ENCODE peak calls at places on chromosome 15, in ten cellular contexts. One of them, this sample, is unnamed.

GRCh38 chr15:48630245-48630644 is 15.3 kb downstream of the FBN1 start:
- DNase-seq in lower lobe of right lung: no peak
- DNase-seq in left lung: no peak
- DNase-seq in gastrocnemius medialis: no peak
- DNase-seq in cardiac muscle cell: no peak
- DNase-seq in fibroblast of lung: no peak
- DNase-seq in BE2C: no peak
- DNase-seq in upper lobe of right lung: no peak
- DNase-seq in GM12878: no peak
- DNase-seq in esophagus muscularis mucosa: no peak
- DNase-seq in this sample: no peak

GRCh38 chr15:79035814-79036213 is 54.8 kb downstream of the RASGRF1 start:
- DNase-seq in fibroblast of lung: no peak
- DNase-seq in gastrocnemius medialis: no peak
- DNase-seq in esophagus muscularis mucosa: no peak
- DNase-seq in lower lobe of right lung: no peak
- DNase-seq in GM12878: no peak
- DNase-seq in left lung: no peak
- DNase-seq in cardiac muscle cell: no peak
- DNase-seq in BE2C: no peak
- DNase-seq in upper lobe of right lung: no peak
- DNase-seq in this sample: no peak

GRCh38 chr15:72306211-72306785 is 13.7 kb downstream of the CELF6 start:
- DNase-seq in fibroblast of lung: peak; percentile 40
- DNase-seq in esophagus muscularis mucosa: no peak
- DNase-seq in left lung: no peak
- DNase-seq in BE2C: no peak
- DNase-seq in lower lobe of right lung: no peak
- DNase-seq in gastrocnemius medialis: no peak
- DNase-seq in upper lobe of right lung: no peak
- DNase-seq in GM12878: no peak
- DNase-seq in cardiac muscle cell: no peak
- DNase-seq in this sample: no peak

GRCh38 chr15:36777941-36778340 is 198.5 kb downstream of the CDIN1 start:
- DNase-seq in left lung: no peak
- DNase-seq in fibroblast of lung: peak; percentile 31
- DNase-seq in esophagus muscularis mucosa: no peak
- DNase-seq in upper lobe of right lung: no peak
- DNase-seq in GM12878: no peak
- DNase-seq in cardiac muscle cell: no peak
- DNase-seq in gastrocnemius medialis: no peak
- DNase-seq in lower lobe of right lung: no peak
- DNase-seq in BE2C: no peak
- DNase-seq in this sample: no peak

GRCh38 chr15:63056843-63057242 is 14.3 kb downstream of the TPM1 start:
- DNase-seq in left lung: no peak
- DNase-seq in gastrocnemius medialis: no peak
- DNase-seq in upper lobe of right lung: no peak
- DNase-seq in fibroblast of lung: peak; percentile 66
- DNase-seq in esophagus muscularis mucosa: no peak
- DNase-seq in GM12878: no peak
- DNase-seq in BE2C: peak; percentile 66
- DNase-seq in cardiac muscle cell: no peak
- DNase-seq in lower lobe of right lung: no peak
- DNase-seq in this sample: no peak

GRCh38 chr15:83282859-83283812 is 1.3 kb downstream of the BNC1 start:
- DNase-seq in upper lobe of right lung: no peak
- DNase-seq in GM12878: no peak
- DNase-seq in BE2C: no peak
- DNase-seq in cardiac muscle cell: peak; percentile 74
- DNase-seq in fibroblast of lung: peak; percentile 64
- DNase-seq in gastrocnemius medialis: no peak
- DNase-seq in left lung: no peak
- DNase-seq in lower lobe of right lung: no peak
- DNase-seq in esophagus muscularis mucosa: peak; percentile 78
- DNase-seq in this sample: peak; percentile 55

GRCh38 chr15:76293361-76293760 is 17.9 kb downstream of the ETFA start:
- DNase-seq in fibroblast of lung: peak; percentile 32
- DNase-seq in cardiac muscle cell: no peak
- DNase-seq in BE2C: no peak
- DNase-seq in lower lobe of right lung: no peak
- DNase-seq in upper lobe of right lung: no peak
- DNase-seq in left lung: no peak
- DNase-seq in GM12878: no peak
- DNase-seq in esophagus muscularis mucosa: no peak
- DNase-seq in gastrocnemius medialis: no peak
- DNase-seq in this sample: no peak

GRCh38 chr15:81199031-81199779 is 2.5 kb downstream of the IL16 start:
- DNase-seq in upper lobe of right lung: no peak
- DNase-seq in cardiac muscle cell: no peak
- DNase-seq in GM12878: no peak
- DNase-seq in gastrocnemius medialis: no peak
- DNase-seq in BE2C: no peak
- DNase-seq in left lung: no peak
- DNase-seq in lower lobe of right lung: no peak
- DNase-seq in fibroblast of lung: peak; percentile 12
- DNase-seq in esophagus muscularis mucosa: no peak
- DNase-seq in this sample: no peak

GRCh38 chr15:72353266-72353665 is 22.5 kb downstream of the HEXA start:
- DNase-seq in gastrocnemius medialis: no peak
- DNase-seq in cardiac muscle cell: no peak
- DNase-seq in BE2C: no peak
- DNase-seq in esophagus muscularis mucosa: no peak
- DNase-seq in upper lobe of right lung: no peak
- DNase-seq in lower lobe of right lung: no peak
- DNase-seq in left lung: no peak
- DNase-seq in GM12878: no peak
- DNase-seq in fibroblast of lung: peak; percentile 7
- DNase-seq in this sample: no peak

GRCh38 chr15:65952425-65953053 is 83.2 kb downstream of the RAB11A start:
- DNase-seq in fibroblast of lung: peak; percentile 70
- DNase-seq in esophagus muscularis mucosa: no peak
- DNase-seq in BE2C: no peak
- DNase-seq in GM12878: no peak
- DNase-seq in gastrocnemius medialis: no peak
- DNase-seq in upper lobe of right lung: no peak
- DNase-seq in left lung: no peak
- DNase-seq in cardiac muscle cell: peak; percentile 88
- DNase-seq in lower lobe of right lung: no peak
- DNase-seq in this sample: peak; percentile 41
- H3K4me3 ChIP-seq in fibroblast of lung: no peak overlapping the region
- H3K4me3 ChIP-seq in esophagus muscularis mucosa: no peak overlapping the region
- H3K4me3 ChIP-seq in BE2C: no peak overlapping the region
- H3K4me3 ChIP-seq in GM12878: no peak overlapping the region
- H3K4me3 ChIP-seq in gastrocnemius medialis: no peak overlapping the region
- H3K4me3 ChIP-seq in upper lobe of right lung: no peak overlapping the region
- H3K4me3 ChIP-seq in left lung: no peak overlapping the region
- H3K4me3 ChIP-seq in cardiac muscle cell: no peak overlapping the region
- H3K4me3 ChIP-seq in lower lobe of right lung: no peak overlapping the region
- H3K4me3 ChIP-seq in this sample: no peak overlapping the region

GRCh38 chr15:50964075-50964474 is 55.6 kb downstream of the AP4E1 start:
- DNase-seq in gastrocnemius medialis: no peak
- DNase-seq in esophagus muscularis mucosa: no peak
- DNase-seq in BE2C: no peak
- DNase-seq in fibroblast of lung: no peak
- DNase-seq in cardiac muscle cell: no peak
- DNase-seq in GM12878: no peak
- DNase-seq in upper lobe of right lung: no peak
- DNase-seq in lower lobe of right lung: no peak
- DNase-seq in left lung: no peak
- DNase-seq in this sample: no peak
- H3K9me3 ChIP-seq in gastrocnemius medialis: peaks cover 12% of the 10 kb centered on the region
- H3K9me3 ChIP-seq in esophagus muscularis mucosa: peaks cover 32% of the 10 kb centered on the region
- H3K9me3 ChIP-seq in BE2C: no peaks in the 10 kb centered on the region
- H3K9me3 ChIP-seq in fibroblast of lung: no peaks in the 10 kb centered on the region
- H3K9me3 ChIP-seq in cardiac muscle cell: no peaks in the 10 kb centered on the region
- H3K9me3 ChIP-seq in GM12878: peaks cover 13% of the 10 kb centered on the region
- H3K9me3 ChIP-seq in upper lobe of right lung: peaks cover 18% of the 10 kb centered on the region
- H3K9me3 ChIP-seq in lower lobe of right lung: peaks cover 21% of the 10 kb centered on the region
- H3K9me3 ChIP-seq in left lung: peaks cover 52% of the 10 kb centered on the region
- H3K9me3 ChIP-seq in this sample: peaks cover 27% of the 10 kb centered on the region

GRCh38 chr15:52787549-52788098 is 2.5 kb downstream of the ONECUT1 start:
- DNase-seq in gastrocnemius medialis: no peak
- DNase-seq in fibroblast of lung: no peak
- DNase-seq in GM12878: no peak
- DNase-seq in left lung: no peak
- DNase-seq in BE2C: no peak
- DNase-seq in cardiac muscle cell: no peak
- DNase-seq in lower lobe of right lung: no peak
- DNase-seq in esophagus muscularis mucosa: no peak
- DNase-seq in upper lobe of right lung: no peak
- DNase-seq in this sample: no peak

GRCh38 chr15:52784799-52785671 is 5.1 kb downstream of the ONECUT1 start:
- DNase-seq in left lung: no peak
- DNase-seq in lower lobe of right lung: peak; percentile 32
- DNase-seq in esophagus muscularis mucosa: no peak
- DNase-seq in upper lobe of right lung: no peak
- DNase-seq in gastrocnemius medialis: no peak
- DNase-seq in cardiac muscle cell: no peak
- DNase-seq in BE2C: no peak
- DNase-seq in GM12878: no peak
- DNase-seq in fibroblast of lung: no peak
- DNase-seq in this sample: no peak

GRCh38 chr15:52785672-52786406 is 4.3 kb downstream of the ONECUT1 start:
- DNase-seq in lower lobe of right lung: no peak
- DNase-seq in gastrocnemius medialis: no peak
- DNase-seq in upper lobe of right lung: no peak
- DNase-seq in BE2C: no peak
- DNase-seq in GM12878: no peak
- DNase-seq in cardiac muscle cell: no peak
- DNase-seq in esophagus muscularis mucosa: no peak
- DNase-seq in left lung: no peak
- DNase-seq in fibroblast of lung: no peak
- DNase-seq in this sample: no peak

GRCh38 chr15:52787123-52787503 is 3.0 kb downstream of the ONECUT1 start:
- DNase-seq in gastrocnemius medialis: no peak
- DNase-seq in lower lobe of right lung: peak; percentile 35
- DNase-seq in left lung: no peak
- DNase-seq in GM12878: no peak
- DNase-seq in fibroblast of lung: no peak
- DNase-seq in upper lobe of right lung: no peak
- DNase-seq in BE2C: no peak
- DNase-seq in cardiac muscle cell: peak; percentile 35
- DNase-seq in esophagus muscularis mucosa: no peak
- DNase-seq in this sample: no peak

DNA sequence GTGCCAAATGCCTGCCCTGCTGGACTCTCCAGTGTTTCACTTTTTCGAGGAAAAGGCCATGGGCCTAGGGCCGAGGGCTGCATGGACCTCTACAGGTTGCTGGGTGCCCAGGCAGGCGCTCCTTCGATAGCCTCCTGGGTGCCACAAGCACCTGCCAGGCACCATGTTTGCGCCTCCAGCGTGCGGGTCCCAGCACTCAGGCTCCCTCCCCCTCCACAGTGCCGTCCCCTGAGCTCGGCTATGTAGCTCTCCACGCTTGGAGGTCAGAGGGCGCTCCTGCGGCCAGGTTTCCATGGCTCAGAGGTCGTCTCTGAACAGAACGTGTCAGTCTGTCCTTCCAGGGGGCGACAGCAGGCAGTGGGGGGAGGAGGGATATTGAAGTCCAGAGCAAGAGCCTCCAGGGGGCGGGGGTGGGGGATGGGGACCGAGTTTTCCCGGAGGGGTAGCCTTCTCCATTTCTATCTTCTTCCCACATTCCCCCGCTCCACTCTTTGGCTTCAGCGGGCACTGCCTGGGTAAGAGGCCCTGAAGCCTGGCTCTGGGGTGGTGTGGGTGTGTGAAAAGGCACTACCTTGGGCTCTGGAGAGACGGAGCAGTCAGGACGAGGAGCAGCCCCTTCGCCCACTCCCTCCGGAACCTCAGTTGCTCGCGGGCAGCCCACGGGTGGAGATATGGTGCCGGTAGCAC is 3.6 kb downstream of the ONECUT1 start:
- DNase-seq in GM12878: no peak
- DNase-seq in BE2C: no peak
- DNase-seq in fibroblast of lung: no peak
- DNase-seq in left lung: no peak
- DNase-seq in gastrocnemius medialis: no peak
- DNase-seq in lower lobe of right lung: no peak
- DNase-seq in upper lobe of right lung: no peak
- DNase-seq in cardiac muscle cell: no peak
- DNase-seq in esophagus muscularis mucosa: no peak
- DNase-seq in this sample: no peak
- H3K4me3 ChIP-seq in GM12878: no peak overlapping the region
- H3K4me3 ChIP-seq in BE2C: no peak overlapping the region
- H3K4me3 ChIP-seq in fibroblast of lung: no peak overlapping the region
- H3K4me3 ChIP-seq in left lung: no peak overlapping the region
- H3K4me3 ChIP-seq in gastrocnemius medialis: no peak overlapping the region
- H3K4me3 ChIP-seq in lower lobe of right lung: no peak overlapping the region
- H3K4me3 ChIP-seq in upper lobe of right lung: no peak overlapping the region
- H3K4me3 ChIP-seq in cardiac muscle cell: no peak overlapping the region
- H3K4me3 ChIP-seq in esophagus muscularis mucosa: no peak overlapping the region
- H3K4me3 ChIP-seq in this sample: no peak overlapping the region

GRCh38 chr15:46039703-46040102 is 404.9 kb downstream of the SQOR start:
- DNase-seq in GM12878: no peak
- DNase-seq in gastrocnemius medialis: no peak
- DNase-seq in upper lobe of right lung: no peak
- DNase-seq in esophagus muscularis mucosa: no peak
- DNase-seq in left lung: no peak
- DNase-seq in cardiac muscle cell: no peak
- DNase-seq in BE2C: no peak
- DNase-seq in fibroblast of lung: no peak
- DNase-seq in lower lobe of right lung: no peak
- DNase-seq in this sample: no peak

DNA sequence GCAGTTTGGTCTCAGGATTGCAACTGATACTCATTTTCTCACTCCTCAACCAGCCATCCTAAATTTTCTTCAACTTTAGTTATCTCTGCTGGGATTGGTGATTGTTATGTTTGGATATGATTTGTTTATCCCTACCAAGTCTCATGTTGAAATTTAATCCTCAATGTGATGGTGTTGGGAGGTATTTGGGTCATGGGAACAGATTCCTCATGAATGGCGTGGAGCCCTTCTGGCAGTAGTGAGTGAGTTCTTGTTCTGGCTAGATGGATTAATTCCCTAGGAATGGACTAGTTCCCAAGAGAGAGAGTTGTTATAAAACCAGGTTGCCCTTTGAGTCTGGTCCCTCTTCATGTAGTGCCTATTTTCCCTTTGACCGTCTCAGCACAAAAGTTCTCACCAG is 399.9 kb downstream of the SQOR start:
- DNase-seq in left lung: no peak
- DNase-seq in cardiac muscle cell: no peak
- DNase-seq in upper lobe of right lung: no peak
- DNase-seq in lower lobe of right lung: no peak
- DNase-seq in gastrocnemius medialis: no peak
- DNase-seq in BE2C: no peak
- DNase-seq in GM12878: no peak
- DNase-seq in esophagus muscularis mucosa: no peak
- DNase-seq in fibroblast of lung: no peak
- DNase-seq in this sample: no peak
- H3K9me3 ChIP-seq in left lung: no peaks in the 10 kb centered on the region
- H3K9me3 ChIP-seq in cardiac muscle cell: no peaks in the 10 kb centered on the region
- H3K9me3 ChIP-seq in upper lobe of right lung: no peaks in the 10 kb centered on the region
- H3K9me3 ChIP-seq in lower lobe of right lung: no peaks in the 10 kb centered on the region
- H3K9me3 ChIP-seq in gastrocnemius medialis: no peaks in the 10 kb centered on the region
- H3K9me3 ChIP-seq in BE2C: no peaks in the 10 kb centered on the region
- H3K9me3 ChIP-seq in GM12878: no peaks in the 10 kb centered on the region
- H3K9me3 ChIP-seq in esophagus muscularis mucosa: no peaks in the 10 kb centered on the region
- H3K9me3 ChIP-seq in fibroblast of lung: no peaks in the 10 kb centered on the region
- H3K9me3 ChIP-seq in this sample: no peaks in the 10 kb centered on the region

GRCh38 chr15:43517354-43518072 is at the start of gene MAP1A:
- DNase-seq in lower lobe of right lung: no peak
- DNase-seq in BE2C: peak; percentile 79
- DNase-seq in fibroblast of lung: peak; percentile 71
- DNase-seq in gastrocnemius medialis: no peak
- DNase-seq in cardiac muscle cell: peak; percentile 85
- DNase-seq in GM12878: no peak
- DNase-seq in upper lobe of right lung: peak; percentile 64
- DNase-seq in esophagus muscularis mucosa: no peak
- DNase-seq in left lung: no peak
- DNase-seq in this sample: no peak
- H3K4me3 ChIP-seq in lower lobe of right lung: peak within 1 kb of the TSS; percentile 42
- H3K4me3 ChIP-seq in BE2C: peak within 1 kb of the TSS; percentile 73
- H3K4me3 ChIP-seq in fibroblast of lung: peak within 1 kb of the TSS; percentile 95
- H3K4me3 ChIP-seq in gastrocnemius medialis: peak within 1 kb of the TSS; percentile 43
- H3K4me3 ChIP-seq in cardiac muscle cell: peak within 1 kb of the TSS; percentile 50
- H3K4me3 ChIP-seq in GM12878: no peak within 1 kb of the TSS
- H3K4me3 ChIP-seq in upper lobe of right lung: peak within 1 kb of the TSS; percentile 40
- H3K4me3 ChIP-seq in esophagus muscularis mucosa: peak within 1 kb of the TSS; percentile 61
- H3K4me3 ChIP-seq in left lung: peak within 1 kb of the TSS; percentile 32
- H3K4me3 ChIP-seq in this sample: peak within 1 kb of the TSS; percentile 28